ENCODE peak calls at places on chromosomes 7 and 10, in seven cellular contexts. One of them, this sample, is unnamed.

GRCh38 chr10:77159538-77160110 is 478.0 kb downstream of the KCNMA1 start:
- DNase-seq in HCT116: no peak
- DNase-seq in HepG2: no peak
- DNase-seq in SK-N-SH: no peak
- DNase-seq in K562: no peak
- DNase-seq in H1: no peak
- DNase-seq in GM12878: no peak
- DNase-seq in this sample: no peak

GRCh38 chr10:43209064-43209455 is 57.8 kb downstream of the RASGEF1A start:
- DNase-seq in HCT116: no peak
- DNase-seq in HepG2: no peak
- DNase-seq in SK-N-SH: no peak
- DNase-seq in K562: no peak
- DNase-seq in H1: no peak
- DNase-seq in GM12878: no peak
- DNase-seq in this sample: no peak

GRCh38 chr10:8913720-8914119 is 859.2 kb downstream of the GATA3 start:
- DNase-seq in HCT116: no peak
- DNase-seq in HepG2: no peak
- DNase-seq in SK-N-SH: no peak
- DNase-seq in K562: no peak
- DNase-seq in H1: no peak
- DNase-seq in GM12878: no peak
- DNase-seq in this sample: no peak

GRCh38 chr10:131743190-131744151 is 157.3 kb upstream of the PPP2R2D start:
- DNase-seq in HCT116: no peak
- DNase-seq in HepG2: no peak
- DNase-seq in SK-N-SH: peak; percentile 53
- DNase-seq in K562: no peak
- DNase-seq in H1: no peak
- DNase-seq in GM12878: peak; percentile 45
- DNase-seq in this sample: no peak

GRCh38 chr10:129496995-129497394 is 30.0 kb downstream of the MGMT start:
- DNase-seq in HCT116: no peak
- DNase-seq in HepG2: no peak
- DNase-seq in SK-N-SH: peak; percentile 75
- DNase-seq in K562: no peak
- DNase-seq in H1: no peak
- DNase-seq in GM12878: no peak
- DNase-seq in this sample: no peak

GRCh38 chr7:80940539-80941205 is 21.8 kb upstream of the SEMA3C start:
- DNase-seq in HCT116: no peak
- DNase-seq in HepG2: no peak
- DNase-seq in SK-N-SH: no peak
- DNase-seq in K562: no peak
- DNase-seq in H1: no peak
- DNase-seq in GM12878: no peak
- DNase-seq in this sample: no peak

GRCh38 chr10:11672836-11673235 is 61.4 kb upstream of the USP6NL start:
- DNase-seq in HCT116: no peak
- DNase-seq in HepG2: no peak
- DNase-seq in SK-N-SH: no peak
- DNase-seq in K562: no peak
- DNase-seq in H1: no peak
- DNase-seq in GM12878: no peak
- DNase-seq in this sample: no peak

GRCh38 chr7:111029574-111030357 is 61.2 kb upstream of the LRRN3 start:
- DNase-seq in HCT116: no peak
- DNase-seq in HepG2: peak; percentile 20
- DNase-seq in SK-N-SH: no peak
- DNase-seq in K562: no peak
- DNase-seq in H1: no peak
- DNase-seq in GM12878: peak; percentile 13
- DNase-seq in this sample: no peak

GRCh38 chr7:129311429-129311828 is 86.6 kb downstream of the AHCYL2 start:
- DNase-seq in HCT116: no peak
- DNase-seq in HepG2: no peak
- DNase-seq in SK-N-SH: no peak
- DNase-seq in K562: no peak
- DNase-seq in H1: no peak
- DNase-seq in GM12878: no peak
- DNase-seq in this sample: no peak

GRCh38 chr7:34133983-34134782 is 228.8 kb downstream of the BMPER start:
- DNase-seq in HCT116: peak; percentile 36
- DNase-seq in HepG2: peak; percentile 18
- DNase-seq in SK-N-SH: peak; percentile 64
- DNase-seq in K562: peak; percentile 25
- DNase-seq in H1: peak; percentile 89
- DNase-seq in GM12878: no peak
- DNase-seq in this sample: peak; percentile 88

GRCh38 chr10:33155720-33156638 is 178.5 kb downstream of the NRP1 start:
- DNase-seq in HCT116: no peak
- DNase-seq in HepG2: peak; percentile 99
- DNase-seq in SK-N-SH: peak; percentile 41
- DNase-seq in K562: peak; percentile 16
- DNase-seq in H1: no peak
- DNase-seq in GM12878: no peak
- DNase-seq in this sample: no peak

GRCh38 chr10:75165684-75166622 is 44.6 kb upstream of the VDAC2 start:
- DNase-seq in HCT116: no peak
- DNase-seq in HepG2: no peak
- DNase-seq in SK-N-SH: peak; percentile 23
- DNase-seq in K562: no peak
- DNase-seq in H1: no peak
- DNase-seq in GM12878: peak; percentile 62
- DNase-seq in this sample: no peak

GRCh38 chr7:115731796-115732471 is 298.6 kb downstream of the TFEC start:
- DNase-seq in HCT116: no peak
- DNase-seq in HepG2: no peak
- DNase-seq in SK-N-SH: no peak
- DNase-seq in K562: no peak
- DNase-seq in H1: no peak
- DNase-seq in GM12878: no peak
- DNase-seq in this sample: no peak

GRCh38 chr7:115208710-115209540 is 287.0 kb downstream of the MDFIC start:
- DNase-seq in HCT116: no peak
- DNase-seq in HepG2: no peak
- DNase-seq in SK-N-SH: no peak
- DNase-seq in K562: no peak
- DNase-seq in H1: no peak
- DNase-seq in GM12878: no peak
- DNase-seq in this sample: no peak

GRCh38 chr10:53430127-53430891 is 657.7 kb upstream of the MBL2 start:
- DNase-seq in HCT116: no peak
- DNase-seq in HepG2: no peak
- DNase-seq in SK-N-SH: no peak
- DNase-seq in K562: no peak
- DNase-seq in H1: no peak
- DNase-seq in GM12878: no peak
- DNase-seq in this sample: no peak

GRCh38 chr7:18886801-18887200 is 230.6 kb downstream of the TWIST1 start:
- DNase-seq in HCT116: no peak
- DNase-seq in HepG2: no peak
- DNase-seq in SK-N-SH: no peak
- DNase-seq in K562: no peak
- DNase-seq in H1: no peak
- DNase-seq in GM12878: no peak
- DNase-seq in this sample: no peak
- TF ChIP-seq JUND in HCT116: no peak
- TF ChIP-seq JUND in HepG2: no peak
- TF ChIP-seq JUND in SK-N-SH: no peak
- TF ChIP-seq JUND in K562: no peak
- TF ChIP-seq JUND in H1: no peak
- TF ChIP-seq JUND in GM12878: no peak
- TF ChIP-seq JUND in this sample: no peak

GRCh38 chr7:143889068-143889467 is 12.9 kb downstream of the TCAF1 start:
- DNase-seq in HCT116: no peak
- DNase-seq in HepG2: no peak
- DNase-seq in SK-N-SH: no peak
- DNase-seq in K562: no peak
- DNase-seq in H1: no peak
- DNase-seq in GM12878: no peak
- DNase-seq in this sample: no peak

GRCh38 chr7:143890558-143890957 is 11.4 kb downstream of the TCAF1 start:
- DNase-seq in HCT116: no peak
- DNase-seq in HepG2: no peak
- DNase-seq in SK-N-SH: no peak
- DNase-seq in K562: no peak
- DNase-seq in H1: no peak
- DNase-seq in GM12878: no peak
- DNase-seq in this sample: no peak

GRCh38 chr7:143896667-143897066 is 5.3 kb downstream of the TCAF1 start:
- DNase-seq in HCT116: no peak
- DNase-seq in HepG2: no peak
- DNase-seq in SK-N-SH: no peak
- DNase-seq in K562: no peak
- DNase-seq in H1: no peak
- DNase-seq in GM12878: no peak
- DNase-seq in this sample: no peak

GRCh38 chr7:143891457-143891856 is 10.5 kb downstream of the TCAF1 start:
- DNase-seq in HCT116: no peak
- DNase-seq in HepG2: no peak
- DNase-seq in SK-N-SH: no peak
- DNase-seq in K562: no peak
- DNase-seq in H1: no peak
- DNase-seq in GM12878: no peak
- DNase-seq in this sample: no peak

GRCh38 chr7:143892527-143893300 is 9.3 kb downstream of the TCAF1 start:
- DNase-seq in HCT116: peak; percentile 54
- DNase-seq in HepG2: peak; percentile 68
- DNase-seq in SK-N-SH: no peak
- DNase-seq in K562: no peak
- DNase-seq in H1: no peak
- DNase-seq in GM12878: peak; percentile 19
- DNase-seq in this sample: no peak
- TF ChIP-seq JUND in HCT116: no peak
- TF ChIP-seq JUND in HepG2: no peak
- TF ChIP-seq JUND in SK-N-SH: no peak
- TF ChIP-seq JUND in K562: peak; percentile 82
- TF ChIP-seq JUND in H1: no peak
- TF ChIP-seq JUND in GM12878: no peak
- TF ChIP-seq JUND in this sample: no peak

DNA sequence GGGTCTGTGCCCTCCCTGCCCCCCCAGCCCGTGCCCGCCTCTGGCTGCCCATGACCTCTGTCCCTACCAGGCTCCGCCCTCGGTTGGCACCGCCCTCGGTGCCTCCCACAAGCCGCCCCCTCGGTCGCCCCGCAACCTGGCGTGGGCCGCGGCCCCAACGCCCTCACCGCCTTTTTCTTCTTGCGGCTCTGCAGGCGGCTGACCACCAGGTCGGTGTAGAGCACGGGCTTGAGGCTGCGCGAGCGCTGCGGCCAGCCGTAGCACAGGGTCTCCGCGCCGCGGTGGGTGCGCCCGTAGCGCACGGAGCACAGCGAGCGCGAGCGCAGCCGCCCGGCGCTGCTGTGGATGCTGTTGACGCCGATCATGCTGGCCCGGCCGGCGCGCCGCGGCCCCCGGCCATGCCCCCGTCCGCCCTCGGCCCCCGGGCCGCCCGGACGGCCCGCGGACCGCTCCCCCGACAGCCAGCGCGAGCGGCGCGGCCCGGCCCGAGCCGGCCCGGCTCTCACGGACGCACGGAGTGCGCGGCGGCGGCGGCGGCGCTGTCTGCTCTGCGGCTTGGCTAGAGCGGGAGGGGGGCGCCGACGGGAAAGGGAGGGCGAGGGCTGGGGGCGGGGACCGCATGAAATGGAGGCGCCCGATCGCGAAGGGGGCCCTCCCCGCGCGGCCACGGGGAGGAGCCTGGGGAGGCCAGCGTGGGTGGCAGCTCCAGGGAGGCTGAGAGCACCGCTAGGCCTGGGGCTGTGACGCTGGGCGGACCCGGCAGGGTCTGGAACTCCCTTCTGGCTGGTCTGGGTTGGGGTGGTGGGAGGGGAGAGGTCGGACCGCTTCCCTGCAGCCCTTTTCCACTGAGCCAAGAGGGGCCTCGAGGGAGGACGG is 9.6 kb downstream of the PSD start:
- DNase-seq in HCT116: no peak
- DNase-seq in HepG2: no peak
- DNase-seq in SK-N-SH: peak; percentile 91
- DNase-seq in K562: peak; percentile 84
- DNase-seq in H1: peak; percentile 67
- DNase-seq in GM12878: no peak
- DNase-seq in this sample: no peak
- TF ChIP-seq JUND in HCT116: no peak
- TF ChIP-seq JUND in HepG2: no peak
- TF ChIP-seq JUND in SK-N-SH: no peak
- TF ChIP-seq JUND in K562: no peak
- TF ChIP-seq JUND in H1: no peak
- TF ChIP-seq JUND in GM12878: no peak
- TF ChIP-seq JUND in this sample: no peak

GRCh38 chr10:121648078-121648477 is 49.8 kb upstream of the FGFR2 start:
- DNase-seq in HCT116: no peak
- DNase-seq in HepG2: no peak
- DNase-seq in SK-N-SH: no peak
- DNase-seq in K562: no peak
- DNase-seq in H1: no peak
- DNase-seq in GM12878: no peak
- DNase-seq in this sample: no peak
- TF ChIP-seq JUND in HCT116: no peak
- TF ChIP-seq JUND in HepG2: no peak
- TF ChIP-seq JUND in SK-N-SH: no peak
- TF ChIP-seq JUND in K562: no peak
- TF ChIP-seq JUND in H1: no peak
- TF ChIP-seq JUND in GM12878: no peak
- TF ChIP-seq JUND in this sample: no peak

GRCh38 chr7:25186436-25186835 is 41.9 kb downstream of the NPVF start:
- DNase-seq in HCT116: no peak
- DNase-seq in HepG2: no peak
- DNase-seq in SK-N-SH: no peak
- DNase-seq in K562: no peak
- DNase-seq in H1: no peak
- DNase-seq in GM12878: no peak
- DNase-seq in this sample: no peak

GRCh38 chr7:25192043-25192442 is 36.2 kb downstream of the NPVF start:
- DNase-seq in HCT116: no peak
- DNase-seq in HepG2: no peak
- DNase-seq in SK-N-SH: no peak
- DNase-seq in K562: no peak
- DNase-seq in H1: no peak
- DNase-seq in GM12878: no peak
- DNase-seq in this sample: no peak

GRCh38 chr7:25189197-25189596 is 39.1 kb downstream of the NPVF start:
- DNase-seq in HCT116: no peak
- DNase-seq in HepG2: peak; percentile 71
- DNase-seq in SK-N-SH: no peak
- DNase-seq in K562: no peak
- DNase-seq in H1: no peak
- DNase-seq in GM12878: no peak
- DNase-seq in this sample: no peak

GRCh38 chr7:25187932-25188331 is 40.4 kb downstream of the NPVF start:
- DNase-seq in HCT116: no peak
- DNase-seq in HepG2: peak; percentile 21
- DNase-seq in SK-N-SH: no peak
- DNase-seq in K562: peak; percentile 17
- DNase-seq in H1: no peak
- DNase-seq in GM12878: no peak
- DNase-seq in this sample: no peak
- TF ChIP-seq JUND in HCT116: no peak
- TF ChIP-seq JUND in HepG2: no peak
- TF ChIP-seq JUND in SK-N-SH: no peak
- TF ChIP-seq JUND in K562: no peak
- TF ChIP-seq JUND in H1: no peak
- TF ChIP-seq JUND in GM12878: no peak
- TF ChIP-seq JUND in this sample: no peak

GRCh38 chr10:68364101-68364886 is 31.6 kb upstream of the PBLD start:
- DNase-seq in HCT116: no peak
- DNase-seq in HepG2: no peak
- DNase-seq in SK-N-SH: no peak
- DNase-seq in K562: no peak
- DNase-seq in H1: no peak
- DNase-seq in GM12878: no peak
- DNase-seq in this sample: no peak
- TF ChIP-seq JUND in HCT116: no peak
- TF ChIP-seq JUND in HepG2: no peak
- TF ChIP-seq JUND in SK-N-SH: no peak
- TF ChIP-seq JUND in K562: no peak
- TF ChIP-seq JUND in H1: no peak
- TF ChIP-seq JUND in GM12878: no peak
- TF ChIP-seq JUND in this sample: no peak

This sample was measured in T47D.